ENCODE peak calls at places on chromosome 6, in four cellular contexts. W is ovary, X is A549, S is K562. U is an unnamed sample.

GRCh38 chr6:161318456-161318855 is 44.6 kb upstream of the AGPAT4 start:
- DNase-seq in X (no peak), W (no peak), S (no peak), U (no peak)

GRCh38 chr6:62285612-62286469 is at the start of gene KHDRBS2:
- DNase-seq in S (no peak), W (peak; percentile 75), X (peak; percentile 1), U (peak; percentile 93)

GRCh38 chr6:79946773-79947190 is 571 bp downstream of the ELOVL4 start:
- DNase-seq in X (peak; percentile 5), S (no peak), W (no peak), U (no peak)

GRCh38 chr6:83083476-83083875 is 16.0 kb downstream of the DOP1A start:
- DNase-seq in W (no peak), X (no peak), S (no peak), U (no peak)

GRCh38 chr6:44869321-44869897 is 458.7 kb upstream of the RUNX2 start:
- DNase-seq in W (no peak), X (no peak), S (no peak), U (no peak)

GRCh38 chr6:158039571-158040050 is 57.9 kb downstream of the SYNJ2 start:
- DNase-seq in S (no peak), X (no peak), W (no peak), U (no peak)

GRCh38 chr6:127514396-127515227 is 4.5 kb downstream of the MTCL3 start:
- DNase-seq in X (no peak), W (peak; percentile 41), S (no peak), U (no peak)

GRCh38 chr6:19999319-20000191 is 162.4 kb downstream of the ID4 start:
- DNase-seq in S (peak; percentile 77), X (no peak), W (no peak), U (peak; percentile 88)

GRCh38 chr6:35810831-35811698 is 5.9 kb downstream of the LHFPL5 start:
- DNase-seq in S (no peak), W (no peak), X (peak; percentile 31), U (no peak)

GRCh38 chr6:44558315-44559227 is 171.1 kb downstream of the CDC5L start:
- DNase-seq in S (no peak), X (no peak), W (no peak), U (no peak)

GRCh38 chr6:136405410-136406029 is 115.9 kb upstream of the BCLAF1 start:
- DNase-seq in S (no peak), W (no peak), X (no peak), U (no peak)

GRCh38 chr6:144155529-144155928 is 5.2 kb downstream of the STX11 start:
- DNase-seq in S (no peak), W (no peak), X (no peak), U (peak; percentile 12)

GRCh38 chr6:155328539-155329459 is 14.5 kb upstream of the TFB1M start:
- DNase-seq in S (no peak), X (no peak), W (no peak), U (no peak)

GRCh38 chr6:143348531-143348930 is 102.0 kb downstream of the ADAT2 start:
- DNase-seq in S (no peak), W (no peak), X (no peak), U (no peak)

GRCh38 chr6:14881399-14881798 is 364.5 kb upstream of the JARID2 start:
- DNase-seq in S (no peak), W (no peak), X (no peak), U (no peak)

GRCh38 chr6:145898376-145898775 is 65.8 kb downstream of the SHPRH start:
- DNase-seq in S (no peak), X (no peak), W (no peak), U (no peak)

GRCh38 chr6:106568518-106568917 is 60.8 kb downstream of the RTN4IP1 start:
- DNase-seq in S (no peak), X (no peak), W (no peak), U (no peak)

GRCh38 chr6:19719691-19720127 is 117.5 kb upstream of the ID4 start:
- DNase-seq in X (no peak), W (peak; percentile 27), S (no peak), U (no peak)

GRCh38 chr6:15607603-15608002 is 55.2 kb downstream of the DTNBP1 start:
- DNase-seq in S (no peak), W (no peak), X (no peak), U (no peak)

GRCh38 chr6:149242883-149243282 is 74.6 kb upstream of the TAB2 start:
- DNase-seq in W (no peak), X (no peak), S (no peak), U (no peak)

GRCh38 chr6:37690964-37691735 is 6.5 kb downstream of the MDGA1 start:
- DNase-seq in S (no peak), W (no peak), X (no peak), U (no peak)

GRCh38 chr6:40799296-40800020 is 212.3 kb upstream of the LRFN2 start:
- DNase-seq in X (no peak), W (no peak), S (no peak), U (no peak)

GRCh38 chr6:139743629-139744028 is 369.2 kb upstream of the CITED2 start:
- DNase-seq in S (no peak), X (peak; percentile 71), W (no peak), U (no peak)

GRCh38 chr6:51015394-51015793 is 196.7 kb downstream of the TFAP2B start:
- DNase-seq in W (no peak), S (no peak), X (no peak), U (no peak)

GRCh38 chr6:158819977-158820632 is 937 bp upstream of the EZR start:
- DNase-seq in W (no peak), X (no peak), S (no peak), U (no peak)

GRCh38 chr6:50791900-50792508 is 26.7 kb upstream of the TFAP2B start:
- DNase-seq in W (no peak), S (peak; percentile 63), X (peak; percentile 9), U (no peak)

GRCh38 chr6:33552252-33552651 is 27.8 kb downstream of the BAK1 start:
- DNase-seq in W (no peak), X (no peak), S (no peak), U (no peak)

GRCh38 chr6:133041020-133041419 is 200.1 kb upstream of the EYA4 start:
- DNase-seq in W (no peak), S (peak; percentile 12), X (no peak), U (no peak)

GRCh38 chr6:145018027-145018426 is 717.3 kb downstream of the EPM2A start:
- DNase-seq in S (no peak), X (no peak), W (no peak), U (no peak)

GRCh38 chr6:147033267-147033666 is 170.9 kb upstream of the STXBP5 start:
- DNase-seq in X (no peak), S (no peak), W (no peak), U (no peak)
- H3K4me3 ChIP-seq in X (no peak overlapping the region), S (no peak overlapping the region), W (no peak overlapping the region), U (no peak overlapping the region)

GRCh38 chr6:84764332-84765049 is at the start of gene TBX18:
- DNase-seq in X (peak; percentile 67), S (peak; percentile 94), W (peak; percentile 71), U (peak; percentile 99)

GRCh38 chr6:84763397-84764331 is 734 bp downstream of the TBX18 start:
- DNase-seq in X (peak; percentile 53), S (peak; percentile 76), W (no peak), U (no peak)

GRCh38 chr6:84766118-84766683 is 1.8 kb upstream of the TBX18 start:
- DNase-seq in X (no peak), S (no peak), W (no peak), U (no peak)

GRCh38 chr6:84762220-84762940 is 2.0 kb downstream of the TBX18 start:
- DNase-seq in S (peak; percentile 53), W (no peak), X (peak; percentile 15), U (no peak)

GRCh38 chr6:84762941-84763396 is 1.4 kb downstream of the TBX18 start:
- DNase-seq in S (peak; percentile 35), W (no peak), X (no peak), U (no peak)
- TF ChIP-seq CTCF in S (no peak), W (no peak), X (no peak), U (no peak)

GRCh38 chr6:13494137-13494536 is 6.7 kb upstream of the GFOD1 start:
- DNase-seq in S (no peak), W (no peak), X (no peak), U (no peak)
- TF ChIP-seq EP300 in S (no peak), W (no peak), X (no peak), U (no peak)

GRCh38 chr6:31131595-31131994 is 7.3 kb downstream of the PSORS1C2 start:
- DNase-seq in W (no peak), X (no peak), S (no peak), U (no peak)
- H3K4me3 ChIP-seq in W (no peak overlapping the region), X (no peak overlapping the region), S (no peak overlapping the region), U (no peak overlapping the region)

DNA sequence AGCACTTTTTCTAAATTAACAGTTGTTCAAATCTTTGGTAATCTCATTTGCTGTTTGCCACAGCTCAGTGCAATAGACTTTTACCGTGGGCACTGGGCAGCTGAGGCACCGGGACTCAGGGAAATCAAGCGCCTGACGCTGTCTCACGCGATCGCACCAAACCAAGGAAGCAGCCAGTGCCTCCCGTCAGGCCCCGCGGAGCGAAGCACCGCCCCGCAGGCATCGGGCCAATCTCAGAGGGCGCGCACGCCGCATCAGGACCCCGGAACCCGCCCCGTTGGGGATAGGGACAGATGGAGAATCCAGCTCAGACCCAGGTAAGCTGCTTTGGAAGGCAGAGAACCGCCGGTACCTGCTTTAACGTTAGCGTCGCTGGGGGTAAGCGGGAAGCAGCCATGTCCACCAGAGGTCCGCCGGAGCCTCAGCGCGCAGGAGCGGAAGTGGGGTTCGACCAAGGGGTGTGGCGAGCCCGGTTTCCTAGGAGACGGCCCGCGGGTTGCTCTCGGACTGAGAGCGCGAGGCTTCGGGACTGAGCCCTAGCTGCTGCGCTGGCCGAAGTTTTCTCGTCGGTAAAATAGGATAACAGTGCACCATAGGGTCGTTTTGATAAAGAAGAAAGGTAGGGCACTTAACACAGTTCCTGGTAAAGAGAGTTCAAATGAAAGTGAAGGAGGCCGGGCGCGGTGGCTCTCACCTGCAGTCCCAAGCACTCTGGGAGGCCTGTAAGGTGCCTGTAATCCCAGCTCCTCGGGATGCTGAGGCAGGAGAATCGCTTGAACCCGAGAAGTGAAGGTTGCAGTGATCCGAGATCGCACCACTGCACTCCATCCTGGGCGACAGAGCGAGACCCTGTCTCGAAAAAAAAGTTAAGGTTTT is at the start of gene LYRM2:
- DNase-seq in S (peak; percentile 92), W (peak; percentile 95), X (peak; percentile 70), U (peak; percentile 98)
- TF ChIP-seq CTCF in S (no peak), W (peak; percentile 34), X (no peak), U (peak; percentile 10)